ENCODE peak calls at places on chromosome 21, in six cellular contexts. One of them, this sample, is unnamed.

GRCh38 chr21:32645261-32646182 is 33.3 kb upstream of the CFAP298 start:
- DNase-seq in HepG2: no peak
- DNase-seq in GM12878: no peak
- DNase-seq in H1: peak
- DNase-seq in K562: peak
- DNase-seq in HL-60: no peak
- DNase-seq in this sample: no peak

GRCh38 chr21:27734146-27734545 is 767.3 kb upstream of the ADAMTS5 start:
- DNase-seq in H1: no peak
- DNase-seq in HL-60: no peak
- DNase-seq in K562: no peak
- DNase-seq in GM12878: no peak
- DNase-seq in HepG2: no peak
- DNase-seq in this sample: no peak

GRCh38 chr21:46227811-46228344 is 696 bp downstream of the LSS start:
- DNase-seq in H1: no peak
- DNase-seq in HL-60: no peak
- DNase-seq in K562: no peak
- DNase-seq in HepG2: no peak
- DNase-seq in GM12878: no peak
- DNase-seq in this sample: no peak

GRCh38 chr21:43919871-43920801 is 55.1 kb downstream of the AGPAT3 start:
- DNase-seq in HepG2: no peak
- DNase-seq in HL-60: no peak
- DNase-seq in H1: peak
- DNase-seq in GM12878: peak
- DNase-seq in K562: no peak
- DNase-seq in this sample: no peak

GRCh38 chr21:23809573-23809972 is 1797.7 kb downstream of the MRPL39 start:
- DNase-seq in K562: no peak
- DNase-seq in HL-60: no peak
- DNase-seq in H1: no peak
- DNase-seq in HepG2: no peak
- DNase-seq in GM12878: no peak
- DNase-seq in this sample: no peak

GRCh38 chr21:29470397-29470796 is 171.7 kb downstream of the BACH1 start:
- DNase-seq in K562: no peak
- DNase-seq in H1: no peak
- DNase-seq in GM12878: no peak
- DNase-seq in HL-60: no peak
- DNase-seq in HepG2: peak
- DNase-seq in this sample: no peak

GRCh38 chr21:43884012-43884860 is 19.2 kb downstream of the AGPAT3 start:
- DNase-seq in GM12878: no peak
- DNase-seq in HepG2: peak
- DNase-seq in H1: no peak
- DNase-seq in HL-60: peak
- DNase-seq in K562: peak
- DNase-seq in this sample: peak

GRCh38 chr21:24938592-24938991 is 668.7 kb downstream of the MRPL39 start:
- DNase-seq in HL-60: no peak
- DNase-seq in H1: no peak
- DNase-seq in K562: no peak
- DNase-seq in GM12878: no peak
- DNase-seq in HepG2: no peak
- DNase-seq in this sample: no peak

GRCh38 chr21:37119421-37120218 is 46.6 kb downstream of the TTC3 start:
- DNase-seq in GM12878: no peak
- DNase-seq in HepG2: peak
- DNase-seq in K562: no peak
- DNase-seq in H1: no peak
- DNase-seq in HL-60: no peak
- DNase-seq in this sample: no peak

GRCh38 chr21:37266515-37267221 is 466 bp downstream of the VPS26C start:
- DNase-seq in HL-60: peak
- DNase-seq in H1: peak
- DNase-seq in HepG2: peak
- DNase-seq in GM12878: no peak
- DNase-seq in K562: no peak
- DNase-seq in this sample: peak

GRCh38 chr21:30256100-30256499 is 26.6 kb downstream of the KRTAP24-1 start:
- DNase-seq in GM12878: no peak
- DNase-seq in H1: no peak
- DNase-seq in HL-60: no peak
- DNase-seq in HepG2: no peak
- DNase-seq in K562: no peak
- DNase-seq in this sample: no peak

GRCh38 chr21:43323244-43324005 is 103.5 kb downstream of the SIK1 start:
- DNase-seq in K562: no peak
- DNase-seq in H1: no peak
- DNase-seq in HL-60: no peak
- DNase-seq in HepG2: no peak
- DNase-seq in GM12878: no peak
- DNase-seq in this sample: no peak

GRCh38 chr21:25733859-25734653 is 648 bp downstream of the ATP5PF start:
- DNase-seq in H1: no peak
- DNase-seq in HL-60: peak
- DNase-seq in K562: no peak
- DNase-seq in GM12878: no peak
- DNase-seq in HepG2: peak
- DNase-seq in this sample: peak

GRCh38 chr21:24514081-24514733 is 1093.1 kb downstream of the MRPL39 start:
- DNase-seq in HL-60: no peak
- DNase-seq in H1: no peak
- DNase-seq in HepG2: no peak
- DNase-seq in K562: no peak
- DNase-seq in GM12878: no peak
- DNase-seq in this sample: peak

GRCh38 chr21:31151682-31152081 is 113.4 kb upstream of the KRTAP19-8 start:
- DNase-seq in K562: no peak
- DNase-seq in H1: no peak
- DNase-seq in HepG2: no peak
- DNase-seq in HL-60: no peak
- DNase-seq in GM12878: no peak
- DNase-seq in this sample: peak

GRCh38 chr21:31667141-31667540 is 7.6 kb downstream of the SOD1 start:
- DNase-seq in GM12878: no peak
- DNase-seq in HL-60: no peak
- DNase-seq in HepG2: no peak
- DNase-seq in H1: no peak
- DNase-seq in K562: no peak
- DNase-seq in this sample: no peak

GRCh38 chr21:38622081-38622826 is 124.0 kb upstream of the ERG start:
- DNase-seq in K562: no peak
- DNase-seq in HepG2: no peak
- DNase-seq in H1: no peak
- DNase-seq in HL-60: no peak
- DNase-seq in GM12878: no peak
- DNase-seq in this sample: no peak

GRCh38 chr21:35561076-35561475 is 499.2 kb downstream of the SETD4 start:
- DNase-seq in HL-60: no peak
- DNase-seq in H1: no peak
- DNase-seq in GM12878: no peak
- DNase-seq in HepG2: no peak
- DNase-seq in K562: no peak
- DNase-seq in this sample: no peak

GRCh38 chr21:37149411-37149810 is 76.4 kb downstream of the TTC3 start:
- DNase-seq in HL-60: no peak
- DNase-seq in H1: no peak
- DNase-seq in HepG2: peak
- DNase-seq in K562: no peak
- DNase-seq in GM12878: no peak
- DNase-seq in this sample: no peak

GRCh38 chr21:38804617-38805281 is 980 bp upstream of the ETS2 start:
- DNase-seq in H1: peak
- DNase-seq in HL-60: peak
- DNase-seq in GM12878: no peak
- DNase-seq in HepG2: no peak
- DNase-seq in K562: peak
- DNase-seq in this sample: peak

GRCh38 chr21:37088196-37088595 is 15.1 kb downstream of the TTC3 start:
- DNase-seq in HepG2: no peak
- DNase-seq in H1: no peak
- DNase-seq in K562: no peak
- DNase-seq in GM12878: no peak
- DNase-seq in HL-60: no peak
- DNase-seq in this sample: no peak

DNA sequence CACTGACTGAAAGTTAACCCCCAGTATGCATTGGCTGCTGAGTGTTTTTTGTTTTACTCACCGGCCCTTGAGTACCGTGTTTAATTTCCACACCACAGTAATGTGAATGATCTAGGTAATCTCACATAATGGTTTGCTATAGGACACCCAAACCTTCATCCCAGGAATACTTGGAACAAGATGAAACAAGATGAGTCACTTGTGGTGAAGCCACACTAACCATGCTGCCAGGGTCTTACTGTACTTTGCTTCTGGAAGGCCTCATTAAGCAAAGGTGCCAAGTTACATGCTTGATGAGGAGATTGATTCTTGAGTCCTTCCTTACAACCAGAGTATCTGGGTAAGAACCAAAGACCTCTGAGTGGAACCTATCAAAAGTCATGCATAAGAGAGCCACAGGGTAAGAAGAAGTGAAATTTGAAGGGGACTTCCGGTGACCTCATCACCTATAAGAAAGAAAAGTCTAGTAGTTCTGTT is 163.3 kb downstream of the NRIP1 start:
- DNase-seq in HL-60: no peak
- DNase-seq in K562: no peak
- DNase-seq in GM12878: no peak
- DNase-seq in HepG2: no peak
- DNase-seq in H1: no peak
- DNase-seq in this sample: no peak
- TF ChIP-seq GABPA in HL-60: no peak
- TF ChIP-seq GABPA in K562: no peak
- TF ChIP-seq GABPA in GM12878: no peak
- TF ChIP-seq GABPA in HepG2: no peak
- TF ChIP-seq GABPA in H1: no peak
- TF ChIP-seq GABPA in this sample: no peak

DNA sequence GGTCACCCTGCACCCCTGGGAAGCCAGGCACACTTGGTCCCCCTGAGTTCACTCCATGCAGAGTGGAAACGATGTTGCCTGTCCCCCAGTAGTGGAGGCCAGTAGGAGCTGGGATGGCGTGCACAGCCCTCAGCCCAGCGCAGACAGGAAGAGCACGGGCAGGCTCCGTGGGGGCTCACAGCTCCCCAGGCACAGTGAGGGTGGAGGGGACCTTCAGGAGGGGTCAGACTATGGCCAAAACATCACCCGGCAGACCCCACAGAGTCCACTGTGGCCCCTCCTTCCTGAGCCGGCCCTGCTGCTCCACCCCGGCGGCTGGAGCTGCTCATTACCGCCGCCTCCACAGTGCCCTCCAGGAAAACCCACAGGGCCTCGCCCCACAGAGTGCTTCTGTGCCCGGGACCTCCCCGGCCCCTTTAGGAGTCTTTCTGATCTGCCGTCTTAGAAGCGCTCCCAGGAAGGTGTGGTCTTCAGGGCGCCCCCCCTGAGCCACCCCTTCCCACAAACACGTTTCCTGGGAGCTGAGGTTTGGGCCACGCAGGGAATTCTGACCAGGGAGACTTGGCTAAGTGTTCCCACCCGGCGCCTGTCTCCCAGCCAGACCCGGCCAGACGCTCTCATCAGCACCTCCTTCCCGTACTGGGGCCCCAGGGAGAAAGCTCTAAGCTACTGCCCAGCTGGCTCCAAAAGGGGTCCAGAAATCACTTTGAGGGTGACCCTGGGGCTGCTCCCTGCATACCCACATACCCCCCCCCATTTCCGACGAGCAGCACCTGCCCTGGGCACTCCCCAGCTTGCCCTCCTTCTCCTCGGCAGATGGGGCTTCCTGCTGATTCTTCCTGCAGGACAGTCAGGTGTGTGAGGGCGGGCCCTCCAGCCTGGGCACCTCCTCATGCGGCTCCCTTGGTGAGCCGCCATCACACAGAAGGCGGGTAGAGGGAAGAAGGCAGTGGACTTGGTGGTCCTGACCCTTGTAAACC is 38.8 kb downstream of the RIPK4 start:
- DNase-seq in GM12878: no peak
- DNase-seq in HL-60: no peak
- DNase-seq in K562: no peak
- DNase-seq in H1: no peak
- DNase-seq in HepG2: no peak
- DNase-seq in this sample: no peak
- H3K27ac ChIP-seq in GM12878: no peak
- H3K27ac ChIP-seq in HL-60: no peak
- H3K27ac ChIP-seq in K562: no peak
- H3K27ac ChIP-seq in H1: no peak
- H3K27ac ChIP-seq in HepG2: no peak
- H3K27ac ChIP-seq in this sample: no peak

GRCh38 chr21:15928686-15929085 is 198.9 kb downstream of the USP25 start:
- DNase-seq in HL-60: no peak
- DNase-seq in H1: no peak
- DNase-seq in K562: no peak
- DNase-seq in HepG2: no peak
- DNase-seq in GM12878: no peak
- DNase-seq in this sample: no peak

GRCh38 chr21:15935530-15935929 is 205.7 kb downstream of the USP25 start:
- DNase-seq in GM12878: no peak
- DNase-seq in HL-60: no peak
- DNase-seq in H1: no peak
- DNase-seq in K562: no peak
- DNase-seq in HepG2: no peak
- DNase-seq in this sample: no peak

GRCh38 chr21:15929536-15929935 is 199.8 kb downstream of the USP25 start:
- DNase-seq in K562: no peak
- DNase-seq in GM12878: no peak
- DNase-seq in HL-60: no peak
- DNase-seq in H1: no peak
- DNase-seq in HepG2: no peak
- DNase-seq in this sample: no peak

GRCh38 chr21:15928196-15928595 is 198.4 kb downstream of the USP25 start:
- DNase-seq in HepG2: no peak
- DNase-seq in K562: no peak
- DNase-seq in GM12878: no peak
- DNase-seq in H1: no peak
- DNase-seq in HL-60: no peak
- DNase-seq in this sample: no peak

GRCh38 chr21:15932681-15933200 is 203.0 kb downstream of the USP25 start:
- DNase-seq in GM12878: no peak
- DNase-seq in HL-60: no peak
- DNase-seq in K562: no peak
- DNase-seq in HepG2: no peak
- DNase-seq in H1: no peak
- DNase-seq in this sample: no peak
- TF ChIP-seq GABPA in GM12878: no peak
- TF ChIP-seq GABPA in HL-60: no peak
- TF ChIP-seq GABPA in K562: no peak
- TF ChIP-seq GABPA in HepG2: no peak
- TF ChIP-seq GABPA in H1: no peak
- TF ChIP-seq GABPA in this sample: no peak

DNA sequence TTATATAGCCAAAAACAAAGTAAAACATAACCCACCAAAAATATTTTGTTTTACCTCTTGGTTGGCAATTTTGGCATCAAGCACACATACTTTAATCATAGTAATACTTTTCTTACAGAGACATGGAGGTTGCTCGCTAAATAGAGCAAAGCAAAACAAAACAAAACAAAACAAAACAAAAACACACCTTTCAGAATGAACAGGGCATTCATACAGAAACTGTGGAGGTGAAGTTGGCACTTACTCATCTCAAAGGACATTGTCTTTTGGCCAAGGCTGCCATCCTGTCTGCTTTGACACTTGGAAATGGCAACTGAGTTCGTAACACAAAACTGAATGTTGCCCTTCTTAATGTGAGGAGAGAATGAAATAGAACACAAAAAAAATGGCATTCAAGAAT is 773.1 kb downstream of the USP25 start:
- DNase-seq in HL-60: no peak
- DNase-seq in HepG2: no peak
- DNase-seq in GM12878: no peak
- DNase-seq in K562: no peak
- DNase-seq in H1: no peak
- DNase-seq in this sample: no peak
- H3K27ac ChIP-seq in HL-60: no peak
- H3K27ac ChIP-seq in HepG2: no peak
- H3K27ac ChIP-seq in GM12878: no peak
- H3K27ac ChIP-seq in K562: no peak
- H3K27ac ChIP-seq in H1: no peak
- H3K27ac ChIP-seq in this sample: no peak